ENCODE peak calls at places on chromosomes 16 and 17, in six cellular contexts. V is LoVo, S is T follicular helper cell, J is AG08395, A is nephron progenitor cell, H is fibroblast of mammary gland. D is an unnamed sample.

GRCh38 chr17:3916013-3916696 is at the start of gene P2RX1:
- DNase-seq in A (no peak), J (no peak), S (no peak), H (no peak), V (no peak), D (no peak)

GRCh38 chr17:4643676-4644075 is 2.2 kb upstream of the ALOX15 start:
- DNase-seq in V (no peak), S (no peak), H (no peak), A (no peak), J (no peak), D (no peak)

GRCh38 chr17:65593870-65594584 is 32.6 kb upstream of the AXIN2 start:
- DNase-seq in S (no peak), V (no peak), J (peak), A (peak), H (no peak), D (no peak)

GRCh38 chr17:74957935-74958549 is 14.5 kb downstream of the HID1 start:
- DNase-seq in S (peak), H (peak), J (peak), V (peak), A (peak), D (peak)

GRCh38 chr17:65062168-65062915 is 5.8 kb upstream of the GNA13 start:
- DNase-seq in A (no peak), H (peak), S (no peak), V (peak), J (no peak), D (no peak)

GRCh38 chr17:1126327-1126726 is 53.5 kb downstream of the ABR start:
- DNase-seq in J (no peak), H (peak), A (no peak), V (no peak), S (no peak), D (no peak)

GRCh38 chr16:65118866-65119265 is 3.0 kb downstream of the CDH11 start:
- DNase-seq in S (no peak), H (no peak), A (peak), V (no peak), J (no peak), D (no peak)

GRCh38 chr17:82228842-82229685 is at the start of gene SLC16A3:
- DNase-seq in V (peak), S (peak), H (peak), A (peak), J (peak), D (peak)

GRCh38 chr16:57873218-57873617 is 70.9 kb upstream of the KIFC3 start:
- DNase-seq in S (no peak), A (no peak), H (no peak), V (no peak), J (no peak), D (no peak)

GRCh38 chr17:47810200-47810821 is 11.3 kb downstream of the OSBPL7 start:
- DNase-seq in A (peak), S (no peak), H (peak), V (peak), J (peak), D (peak)

D was measured in myocyte.